ENCODE peak calls at places on chromosome 18, in eight cellular contexts. G, T, E, M, Q, L, H and F are unnamed samples.

GRCh38 chr18:21115519-21116411 is 4.2 kb upstream of the ROCK1 start:
- DNase-seq in G (no peak), T (no peak), E (no peak), M (no peak), Q (no peak), L (peak; percentile 48), H (no peak), F (no peak)

GRCh38 chr18:42893991-42894390 is 221.5 kb downstream of the RIT2 start:
- DNase-seq in G (no peak), T (no peak), E (no peak), M (no peak), Q (no peak), L (no peak), H (no peak), F (no peak)

GRCh38 chr18:36933552-36933951 is 104.6 kb downstream of the KIAA1328 start:
- DNase-seq in G (no peak), T (no peak), E (no peak), M (no peak), Q (no peak), L (no peak), H (no peak), F (no peak)

GRCh38 chr18:23207191-23207955 is 72.1 kb downstream of the CABLES1 start:
- DNase-seq in G (peak; percentile 49), T (peak; percentile 20), E (peak; percentile 13), M (no peak), Q (peak; percentile 8), L (peak; percentile 81), H (no peak), F (no peak)

GRCh38 chr18:59877366-59877765 is 22.4 kb upstream of the PMAIP1 start:
- DNase-seq in G (no peak), T (no peak), E (no peak), M (no peak), Q (no peak), L (no peak), H (no peak), F (no peak)

GRCh38 chr18:58407649-58408407 is 221.1 kb downstream of the ALPK2 start:
- DNase-seq in G (no peak), T (no peak), E (peak; percentile 100), M (no peak), Q (no peak), L (no peak), H (no peak), F (no peak)

GRCh38 chr18:32470136-32470712 is 458 bp downstream of the GAREM1 start:
- DNase-seq in G (peak; percentile 17), T (peak; percentile 42), E (no peak), M (no peak), Q (no peak), L (peak; percentile 38), H (no peak), F (no peak)

GRCh38 chr18:58397385-58398132 is 231.3 kb downstream of the ALPK2 start:
- DNase-seq in G (no peak), T (no peak), E (no peak), M (no peak), Q (no peak), L (no peak), H (no peak), F (no peak)

GRCh38 chr18:55241016-55241415 is 281.8 kb upstream of the CCDC68 start:
- DNase-seq in G (no peak), T (no peak), E (no peak), M (no peak), Q (no peak), L (no peak), H (no peak), F (no peak)

GRCh38 chr18:79123948-79124347 is 54.8 kb downstream of the ATP9B start:
- DNase-seq in G (peak; percentile 23), T (no peak), E (no peak), M (no peak), Q (no peak), L (no peak), H (no peak), F (no peak)

GRCh38 chr18:72866572-72866900 is 1.3 kb downstream of the NETO1 start:
- DNase-seq in G (no peak), T (no peak), E (no peak), M (no peak), Q (no peak), L (no peak), H (no peak), F (no peak)

GRCh38 chr18:41992066-41992465 is 37.0 kb downstream of the PIK3C3 start:
- DNase-seq in G (peak; percentile 23), T (peak; percentile 49), E (no peak), M (no peak), Q (no peak), L (no peak), H (peak; percentile 76), F (no peak)

GRCh38 chr18:3062798-3063563 is 50.0 kb upstream of the LPIN2 start:
- DNase-seq in G (peak; percentile 80), T (peak; percentile 46), E (peak; percentile 72), M (no peak), Q (peak; percentile 13), L (peak; percentile 82), H (no peak), F (no peak)

GRCh38 chr18:26438980-26439379 is 109.4 kb downstream of the KCTD1 start:
- DNase-seq in G (no peak), T (no peak), E (no peak), M (no peak), Q (no peak), L (no peak), H (no peak), F (no peak)

GRCh38 chr18:48330016-48330991 is 78.9 kb downstream of the ZBTB7C start:
- DNase-seq in G (no peak), T (no peak), E (no peak), M (no peak), Q (peak; percentile 47), L (no peak), H (no peak), F (no peak)

GRCh38 chr18:63148449-63149199 is 170.9 kb downstream of the BCL2 start:
- DNase-seq in G (no peak), T (no peak), E (no peak), M (no peak), Q (no peak), L (no peak), H (no peak), F (no peak)

GRCh38 chr18:34223893-34224422 is 755 bp downstream of the NOL4 start:
- DNase-seq in G (no peak), T (no peak), E (no peak), M (no peak), Q (no peak), L (no peak), H (no peak), F (no peak)
- TF ChIP-seq EZH2 in G (no peak), T (no peak), E (no peak), M (peak; percentile 42), Q (no peak), L (peak; percentile 68), H (no peak), F (no peak)

DNA sequence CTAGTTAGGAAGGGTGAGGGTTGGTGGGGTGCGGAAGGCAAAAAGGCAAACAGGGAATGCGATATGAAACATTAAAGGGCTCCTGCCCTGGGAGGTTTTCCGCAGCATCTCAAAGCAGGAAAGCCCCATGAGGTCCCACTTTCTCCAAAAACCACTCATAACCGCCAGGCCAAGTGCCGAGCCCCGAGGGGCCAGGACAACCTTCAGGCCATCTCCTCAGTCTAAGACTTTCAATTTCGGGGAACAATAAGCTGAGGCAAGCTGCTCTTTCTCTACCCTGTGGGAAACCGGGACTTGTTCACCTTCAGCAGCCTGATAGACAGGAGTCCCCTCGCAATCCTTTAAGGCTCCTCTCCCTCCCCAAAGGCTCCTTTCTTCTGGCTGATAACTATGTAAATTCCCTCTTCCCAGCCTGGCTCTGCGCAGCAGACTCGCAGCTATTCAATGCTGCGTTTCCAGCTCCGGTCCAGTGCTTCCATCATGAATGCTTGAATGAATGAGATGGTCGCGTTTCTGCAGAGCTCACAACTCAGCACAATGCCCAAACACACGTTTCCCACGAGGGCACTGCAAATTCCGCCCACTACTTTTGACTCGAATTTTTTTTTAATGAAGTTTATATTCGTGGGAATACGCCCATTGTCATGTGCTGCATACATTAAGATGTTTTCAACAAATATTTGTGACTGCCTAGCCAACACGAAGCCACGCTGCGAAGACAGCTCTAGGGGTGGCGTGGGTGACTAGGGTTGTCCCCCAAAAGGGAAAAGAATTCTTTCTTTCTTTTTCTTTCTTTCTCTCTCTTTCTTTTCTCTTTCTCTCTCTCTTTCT is 1.4 kb downstream of the LAMA1 start:
- DNase-seq in G (no peak), T (no peak), E (no peak), M (peak; percentile 23), Q (no peak), L (peak; percentile 78), H (no peak), F (no peak)
- H3K4me3 ChIP-seq in G (no peak overlapping the region), T (no peak overlapping the region), E (no peak overlapping the region), M (peak overlapping the region; percentile 76), Q (no peak overlapping the region), L (peak overlapping the region; percentile 90), H (no peak overlapping the region), F (peak overlapping the region; percentile 67)

DNA sequence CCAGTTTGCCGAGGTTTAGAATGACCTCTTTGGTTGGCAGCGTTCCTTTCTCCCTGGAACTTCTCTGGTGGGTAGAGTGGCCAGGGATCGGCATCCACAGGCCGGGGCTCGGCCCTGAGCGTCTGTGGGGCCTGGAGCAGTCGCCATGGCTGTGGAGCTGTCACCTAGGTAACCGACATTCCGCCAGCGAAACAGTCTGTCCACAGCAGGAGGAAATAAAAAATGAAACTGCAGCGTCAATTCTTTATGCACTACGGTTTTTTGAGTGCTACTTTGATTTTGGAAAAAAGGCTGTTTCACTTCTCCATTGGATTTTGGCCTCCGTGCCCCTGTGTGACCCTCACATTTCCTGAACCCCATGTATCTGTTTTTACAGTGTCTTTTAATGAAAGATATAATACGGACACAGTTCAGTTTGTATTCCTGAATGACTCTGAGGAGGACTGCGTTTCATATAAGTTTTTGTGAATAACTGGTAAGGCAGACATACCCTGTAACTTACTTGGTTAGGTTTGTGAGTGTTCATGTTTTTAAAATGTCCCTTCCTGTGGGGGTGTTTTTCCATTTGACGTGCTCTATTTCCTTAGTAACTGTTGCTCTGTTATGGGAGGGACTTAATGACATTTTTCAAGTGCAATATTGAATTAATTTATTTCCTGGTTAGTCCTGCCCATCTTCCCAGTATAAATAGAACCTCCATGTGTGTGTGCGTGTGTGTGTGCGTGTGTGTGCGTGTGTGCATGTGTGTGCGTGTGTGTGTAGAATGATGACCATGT is 163.5 kb downstream of the LDLRAD4 start:
- DNase-seq in G (no peak), T (peak; percentile 94), E (no peak), M (no peak), Q (no peak), L (no peak), H (no peak), F (peak; percentile 1)
- TF ChIP-seq POLR2AphosphoS5 in G (no peak), T (no peak), E (no peak), M (no peak), Q (no peak), L (no peak), H (no peak), F (no peak)

GRCh38 chr18:47251289-47252120 is at the start of gene SKOR2:
- DNase-seq in G (peak; percentile 2), T (no peak), E (no peak), M (no peak), Q (no peak), L (peak; percentile 75), H (no peak), F (no peak)

GRCh38 chr18:47249602-47250001 is 1.9 kb downstream of the SKOR2 start:
- DNase-seq in G (no peak), T (no peak), E (no peak), M (no peak), Q (no peak), L (no peak), H (no peak), F (no peak)

GRCh38 chr18:47248610-47249343 is 2.7 kb downstream of the SKOR2 start:
- DNase-seq in G (no peak), T (no peak), E (no peak), M (no peak), Q (no peak), L (peak; percentile 76), H (no peak), F (no peak)

GRCh38 chr18:47247833-47248609 is 3.4 kb downstream of the SKOR2 start:
- DNase-seq in G (no peak), T (no peak), E (no peak), M (no peak), Q (no peak), L (peak; percentile 45), H (no peak), F (no peak)

GRCh38 chr18:47250415-47251046 is 929 bp downstream of the SKOR2 start:
- DNase-seq in G (no peak), T (no peak), E (no peak), M (no peak), Q (no peak), L (peak; percentile 45), H (no peak), F (no peak)
- TF ChIP-seq EZH2 in G (no peak), T (no peak), E (no peak), M (peak; percentile 95), Q (no peak), L (peak; percentile 94), H (no peak), F (no peak)